ENCODE peak calls at places on chromosome 10, in seven cellular contexts. R is posterior cingulate gyrus, U is foreskin fibroblast, P is kidney tubule cell, Q is RWPE1, M is tibial artery, W is T-cell. Z is an unnamed sample.

GRCh38 chr10:86941991-86942421 is 15.4 kb downstream of the MMRN2 start:
- DNase-seq in R (no peak), U (no peak), P (no peak), Q (no peak), M (peak), W (no peak), Z (no peak)

GRCh38 chr10:33334170-33334838 is at the start of gene NRP1:
- DNase-seq in R (no peak), U (no peak), P (peak), Q (peak), M (peak), W (no peak), Z (no peak)

GRCh38 chr10:8702181-8702580 is 647.7 kb downstream of the GATA3 start:
- DNase-seq in R (no peak), U (no peak), P (no peak), Q (no peak), M (no peak), W (no peak), Z (no peak)

GRCh38 chr10:32169556-32169955 is 113.3 kb upstream of the KIF5B start:
- DNase-seq in R (no peak), U (no peak), P (no peak), Q (no peak), M (no peak), W (no peak), Z (no peak)

GRCh38 chr10:103661951-103662405 is 168.5 kb downstream of the NEURL1 start:
- DNase-seq in R (no peak), U (no peak), P (peak), Q (no peak), M (no peak), W (no peak), Z (no peak)

GRCh38 chr10:3478153-3478552 is 305.6 kb upstream of the PITRM1 start:
- DNase-seq in R (no peak), U (no peak), P (no peak), Q (no peak), M (no peak), W (no peak), Z (no peak)

GRCh38 chr10:72375585-72375984 is 20.9 kb upstream of the DNAJB12 start:
- DNase-seq in R (peak), U (no peak), P (no peak), Q (no peak), M (no peak), W (no peak), Z (no peak)

GRCh38 chr10:20596065-20596760 is 300.9 kb downstream of the NEBL start:
- DNase-seq in R (no peak), U (peak), P (peak), Q (no peak), M (no peak), W (no peak), Z (no peak)

GRCh38 chr10:113680172-113681111 is 730 bp downstream of the CASP7 start:
- DNase-seq in R (no peak), U (peak), P (peak), Q (peak), M (peak), W (no peak), Z (peak)

GRCh38 chr10:71971769-71972555 is 7.8 kb downstream of the CHST3 start:
- DNase-seq in R (no peak), U (no peak), P (no peak), Q (no peak), M (no peak), W (no peak), Z (no peak)

GRCh38 chr10:90642650-90643049 is 215.2 kb downstream of the HTR7 start:
- DNase-seq in R (no peak), U (no peak), P (no peak), Q (no peak), M (no peak), W (no peak), Z (no peak)

GRCh38 chr10:17616403-17617030 is 657 bp downstream of the HACD1 start:
- DNase-seq in R (peak), U (peak), P (peak), Q (peak), M (peak), W (no peak), Z (peak)

GRCh38 chr10:72340510-72340895 is 14.2 kb downstream of the DNAJB12 start:
- DNase-seq in R (peak), U (no peak), P (peak), Q (peak), M (no peak), W (peak), Z (peak)

GRCh38 chr10:128147669-128148068 is 21.4 kb upstream of the MKI67 start:
- DNase-seq in R (no peak), U (peak), P (peak), Q (peak), M (no peak), W (no peak), Z (no peak)

GRCh38 chr10:104622598-104623209 is 18.4 kb upstream of the SORCS3 start:
- DNase-seq in R (no peak), U (no peak), P (peak), Q (peak), M (no peak), W (no peak), Z (no peak)

GRCh38 chr10:43958071-43958432 is 309.4 kb upstream of the ZNF32 start:
- DNase-seq in R (no peak), U (no peak), P (no peak), Q (no peak), M (no peak), W (no peak), Z (no peak)

GRCh38 chr10:72353028-72353962 is 1.4 kb downstream of the DNAJB12 start:
- DNase-seq in R (no peak), U (peak), P (peak), Q (peak), M (no peak), W (no peak), Z (no peak)

GRCh38 chr10:132637477-132638129 is 100.0 kb downstream of the INPP5A start:
- DNase-seq in R (no peak), U (peak), P (peak), Q (peak), M (no peak), W (peak), Z (peak)

GRCh38 chr10:131891196-131891928 is 9.4 kb upstream of the PPP2R2D start:
- DNase-seq in R (no peak), U (no peak), P (peak), Q (no peak), M (no peak), W (no peak), Z (no peak)

GRCh38 chr10:122368502-122369254 is 5.8 kb upstream of the PLEKHA1 start:
- DNase-seq in R (peak), U (no peak), P (no peak), Q (no peak), M (no peak), W (no peak), Z (no peak)

GRCh38 chr10:96238889-96239624 is 32.3 kb downstream of the BLNK start:
- DNase-seq in R (no peak), U (no peak), P (no peak), Q (no peak), M (no peak), W (no peak), Z (no peak)

GRCh38 chr10:10773109-10773508 is 244.6 kb upstream of the CELF2 start:
- DNase-seq in R (no peak), U (no peak), P (no peak), Q (no peak), M (no peak), W (no peak), Z (no peak)

GRCh38 chr10:124143721-124144120 is 50.3 kb upstream of the CHST15 start:
- DNase-seq in R (no peak), U (no peak), P (no peak), Q (no peak), M (no peak), W (no peak), Z (no peak)

GRCh38 chr10:102581401-102581800 is 62.9 kb upstream of the TRIM8 start:
- DNase-seq in R (no peak), U (no peak), P (no peak), Q (no peak), M (no peak), W (no peak), Z (no peak)

GRCh38 chr10:69902835-69903535 is 101.3 kb downstream of the COL13A1 start:
- DNase-seq in R (no peak), U (no peak), P (no peak), Q (no peak), M (peak), W (no peak), Z (no peak)

GRCh38 chr10:31031205-31031665 is 430 bp downstream of the ZNF438 start:
- DNase-seq in R (no peak), U (no peak), P (no peak), Q (peak), M (no peak), W (no peak), Z (peak)

GRCh38 chr10:88728107-88728763 is 22.2 kb downstream of the LIPK start:
- DNase-seq in R (no peak), U (no peak), P (no peak), Q (no peak), M (no peak), W (no peak), Z (no peak)

GRCh38 chr10:49484501-49485230 is 54.3 kb downstream of the ERCC6 start:
- DNase-seq in R (no peak), U (peak), P (no peak), Q (no peak), M (no peak), W (no peak), Z (no peak)

GRCh38 chr10:80528901-80529300 is 8.8 kb upstream of the SH2D4B start:
- DNase-seq in R (no peak), U (no peak), P (no peak), Q (no peak), M (no peak), W (no peak), Z (no peak)

Z was measured in GM19239.